ENCODE peak calls at places on chromosomes 11 and 22, in six cellular contexts. E is HL-60; L is CD8-positive, alpha-beta T cell; C is cardiac muscle cell; J is SK-N-SH; M is AG10803. S is an unnamed sample.

GRCh38 chr11:119352857-119353260 is 6.4 kb upstream of the MFRP start:
- DNase-seq in J (peak; percentile 77), E (no peak), L (no peak), C (peak; percentile 67), M (no peak), S (no peak)

GRCh38 chr22:16957781-16958180 is 50.2 kb downstream of the GAB4 start:
- DNase-seq in E (no peak), M (no peak), C (no peak), L (no peak), J (no peak), S (no peak)

GRCh38 chr11:40202569-40202968 is 1256.9 kb downstream of the LRRC4C start:
- DNase-seq in L (no peak), J (peak; percentile 37), C (no peak), M (no peak), E (no peak), S (no peak)

GRCh38 chr11:116217006-116217405 is 555.8 kb downstream of the BUD13 start:
- DNase-seq in E (peak; percentile 15), M (peak; percentile 43), C (peak; percentile 58), J (no peak), L (no peak), S (no peak)

GRCh38 chr11:130088909-130089668 is 19.4 kb downstream of the APLP2 start:
- DNase-seq in C (no peak), J (no peak), E (no peak), L (no peak), M (no peak), S (no peak)

GRCh38 chr11:67665537-67666302 is 8.7 kb downstream of the ALDH3B2 start:
- DNase-seq in C (no peak), J (peak; percentile 48), M (no peak), E (no peak), L (no peak), S (no peak)

GRCh38 chr11:108568183-108568858 is 25.2 kb downstream of the EXPH5 start:
- DNase-seq in M (peak; percentile 23), E (no peak), C (no peak), J (no peak), L (peak; percentile 23), S (no peak)

GRCh38 chr11:93648168-93648567 is 13.3 kb upstream of the CEP295 start:
- DNase-seq in E (no peak), L (no peak), C (peak; percentile 36), M (peak; percentile 27), J (no peak), S (peak; percentile 27)

GRCh38 chr22:18091916-18092526 is 14.2 kb downstream of the PEX26 start:
- DNase-seq in L (peak; percentile 36), E (no peak), M (peak; percentile 74), C (peak; percentile 93), J (no peak), S (no peak)

GRCh38 chr22:38881464-38881871 is 9.5 kb upstream of the CBX6 start:
- DNase-seq in J (no peak), L (no peak), C (peak; percentile 93), E (no peak), M (peak; percentile 93), S (no peak)

GRCh38 chr11:111718436-111719325 is 47.5 kb downstream of the PPP2R1B start:
- DNase-seq in E (no peak), M (no peak), J (no peak), L (no peak), C (peak; percentile 52), S (no peak)

GRCh38 chr11:6397156-6397555 is 6.9 kb downstream of the SMPD1 start:
- DNase-seq in L (no peak), J (no peak), E (no peak), M (peak; percentile 49), C (peak; percentile 39), S (no peak)

GRCh38 chr22:29167032-29167911 is 38.4 kb upstream of the EMID1 start:
- DNase-seq in E (peak; percentile 97), L (peak; percentile 48), C (no peak), J (no peak), M (no peak), S (peak; percentile 96)

GRCh38 chr22:43515902-43516301 is 104.1 kb downstream of the MPPED1 start:
- DNase-seq in E (no peak), J (no peak), L (no peak), M (no peak), C (no peak), S (no peak)

GRCh38 chr22:50569896-50570535 is 7.3 kb upstream of the SYCE3 start:
- DNase-seq in M (no peak), L (peak; percentile 5), J (no peak), E (no peak), C (no peak), S (no peak)

GRCh38 chr11:67266424-67267187 is at the start of gene GRK2:
- DNase-seq in J (peak; percentile 88), E (no peak), M (peak; percentile 41), C (peak; percentile 60), L (peak; percentile 55), S (no peak)

GRCh38 chr11:120751550-120751949 is 240.0 kb downstream of the GRIK4 start:
- DNase-seq in J (no peak), L (no peak), C (no peak), E (no peak), M (no peak), S (no peak)

GRCh38 chr11:75072582-75072981 is 24.1 kb downstream of the OR2AT4 start:
- DNase-seq in C (no peak), M (no peak), E (no peak), J (no peak), L (no peak), S (no peak)

GRCh38 chr11:65559951-65560537 is 1.9 kb upstream of the LTBP3 start:
- DNase-seq in L (no peak), M (peak; percentile 37), E (no peak), C (peak; percentile 62), J (no peak), S (no peak)
- H3K4me3 ChIP-seq in L (no peak overlapping the region), M (no peak overlapping the region), E (no peak overlapping the region), C (no peak overlapping the region), J (no peak overlapping the region), S (no peak overlapping the region)

GRCh38 chr22:25069758-25070461 is 117.4 kb downstream of the KIAA1671 start:
- DNase-seq in E (no peak), M (no peak), L (peak; percentile 44), C (peak; percentile 21), J (no peak), S (no peak)
- H3K4me3 ChIP-seq in E (no peak overlapping the region), M (no peak overlapping the region), L (peak overlapping the region; percentile 43), C (no peak overlapping the region), J (no peak overlapping the region), S (no peak overlapping the region)

DNA sequence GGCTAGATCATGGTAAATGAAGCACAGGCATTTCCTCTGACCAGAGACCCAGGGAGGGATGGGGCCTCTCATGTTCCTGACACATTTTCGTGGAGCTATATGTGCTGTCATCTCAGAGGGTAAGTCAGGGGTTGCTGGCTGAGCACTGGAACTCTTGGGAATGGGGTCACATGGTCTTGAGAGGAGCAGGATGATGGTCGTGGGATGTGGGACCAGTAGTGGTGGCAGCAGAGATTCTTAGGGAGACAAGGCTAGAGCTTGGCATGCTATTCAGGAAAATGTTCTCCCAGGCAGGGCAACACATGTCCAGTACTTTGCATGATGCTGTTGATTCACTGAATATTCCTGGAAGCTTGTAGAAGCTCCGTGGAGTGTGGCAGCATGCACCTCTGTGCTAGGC is 31.5 kb upstream of the TTC12 start:
- DNase-seq in E (no peak), M (no peak), L (no peak), C (no peak), J (no peak), S (no peak)
- H3K4me3 ChIP-seq in E (no peak overlapping the region), M (no peak overlapping the region), L (no peak overlapping the region), C (no peak overlapping the region), J (no peak overlapping the region), S (no peak overlapping the region)

GRCh38 chr22:46876357-46876934 is 114.0 kb downstream of the TBC1D22A start:
- DNase-seq in E (no peak), J (no peak), C (no peak), M (no peak), L (no peak), S (peak; percentile 3)
- H3K4me3 ChIP-seq in E (no peak overlapping the region), J (no peak overlapping the region), C (no peak overlapping the region), M (no peak overlapping the region), L (no peak overlapping the region), S (no peak overlapping the region)

GRCh38 chr11:64713031-64713780 is 9.8 kb downstream of the NRXN2 start:
- DNase-seq in E (peak; percentile 30), M (peak; percentile 20), L (no peak), J (no peak), C (peak; percentile 67), S (no peak)
- H3K4me3 ChIP-seq in E (no peak overlapping the region), M (no peak overlapping the region), L (no peak overlapping the region), J (no peak overlapping the region), C (no peak overlapping the region), S (no peak overlapping the region)

GRCh38 chr11:71998061-71998460 is 648 bp upstream of the IL18BP start:
- DNase-seq in C (no peak), E (no peak), J (no peak), L (no peak), M (no peak), S (no peak)

GRCh38 chr11:71998649-71999310 is at the start of gene IL18BP:
- DNase-seq in C (no peak), L (peak; percentile 37), E (peak; percentile 90), M (no peak), J (no peak), S (peak; percentile 66)

GRCh38 chr11:72000591-72000867 is 1.8 kb downstream of the IL18BP start:
- DNase-seq in L (no peak), J (no peak), C (no peak), M (no peak), E (no peak), S (no peak)

GRCh38 chr11:71999813-72000590 is 1.3 kb downstream of the IL18BP start:
- DNase-seq in L (no peak), M (no peak), E (no peak), J (no peak), C (no peak), S (no peak)

DNA sequence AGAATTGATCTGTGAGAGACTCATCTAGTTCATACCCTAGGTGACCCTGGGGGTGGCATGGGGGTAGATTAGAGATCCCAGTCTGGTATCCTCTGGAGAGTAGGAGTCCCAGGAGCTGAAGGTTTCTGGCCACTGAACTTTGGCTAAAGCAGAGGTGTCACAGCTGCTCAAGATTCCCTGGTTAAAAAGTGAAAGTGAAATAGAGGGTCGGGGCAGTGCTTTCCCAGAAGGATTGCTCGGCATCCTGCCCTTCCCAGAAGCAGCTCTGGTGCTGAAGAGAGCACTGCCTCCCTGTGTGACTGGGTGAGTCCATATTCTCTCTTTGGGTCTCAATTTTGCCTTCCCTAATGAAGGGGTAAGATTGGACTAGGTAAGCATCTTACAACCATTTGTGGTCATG is 651 bp downstream of the IL18BP start:
- DNase-seq in L (no peak), M (peak; percentile 61), J (no peak), E (no peak), C (peak; percentile 67), S (no peak)
- H3K4me3 ChIP-seq in L (peak overlapping the region; percentile 51), M (peak overlapping the region; percentile 42), J (no peak overlapping the region), E (no peak overlapping the region), C (no peak overlapping the region), S (peak overlapping the region; percentile 65)

GRCh38 chr22:31080164-31080847 is 812 bp upstream of the SMTN start:
- DNase-seq in L (no peak), M (no peak), C (no peak), J (peak; percentile 61), E (no peak), S (no peak)
- H3K4me3 ChIP-seq in L (peak overlapping the region; percentile 73), M (peak overlapping the region; percentile 91), C (peak overlapping the region; percentile 96), J (peak overlapping the region; percentile 86), E (peak overlapping the region; percentile 53), S (peak overlapping the region; percentile 70)

S was measured in Jurkat, Clone E6-1.